ENCODE peak calls at places on chromosomes 13 and 19, in four cellular contexts. U, T, O and S are unnamed samples.

GRCh38 chr19:1161716-1162115 is 12.4 kb downstream of the SBNO2 start:
- DNase-seq in U (no peak), T (peak; percentile 32), O (no peak), S (no peak)

GRCh38 chr13:74966814-74967213 is 515.2 kb downstream of the TBC1D4 start:
- DNase-seq in U (no peak), T (no peak), O (no peak), S (peak; percentile 47)

GRCh38 chr13:29494520-29494919 is 101.0 kb downstream of the SLC7A1 start:
- DNase-seq in U (no peak), T (no peak), O (no peak), S (no peak)

GRCh38 chr13:23570099-23570926 is at the start of gene TNFRSF19:
- DNase-seq in U (no peak), T (peak; percentile 91), O (no peak), S (peak; percentile 91)

GRCh38 chr13:76816394-76816793 is 69.8 kb downstream of the KCTD12 start:
- DNase-seq in U (no peak), T (no peak), O (no peak), S (no peak)

GRCh38 chr19:56476671-56477428 is at the start of gene ZNF667:
- DNase-seq in U (no peak), T (peak; percentile 59), O (no peak), S (peak; percentile 52)

GRCh38 chr19:6769006-6769637 is 1.9 kb upstream of the SH2D3A start:
- DNase-seq in U (peak; percentile 62), T (peak; percentile 19), O (peak; percentile 56), S (peak; percentile 66)

GRCh38 chr19:32675720-32676185 is at the start of gene RGS9BP:
- DNase-seq in U (peak; percentile 66), T (peak; percentile 59), O (peak; percentile 78), S (peak; percentile 49)

GRCh38 chr13:41465215-41465907 is 8.0 kb downstream of the RGCC start:
- DNase-seq in U (no peak), T (peak; percentile 94), O (no peak), S (no peak)

GRCh38 chr13:52695856-52696255 is 43.2 kb downstream of the SUGT1 start:
- DNase-seq in U (no peak), T (peak; percentile 67), O (no peak), S (no peak)

GRCh38 chr13:50842711-50843255 is 709 bp downstream of the DLEU7 start:
- DNase-seq in U (peak; percentile 39), T (no peak), O (peak; percentile 67), S (peak; percentile 3)

GRCh38 chr13:91714726-91715334 is 316.4 kb downstream of the GPC5 start:
- DNase-seq in U (no peak), T (no peak), O (no peak), S (peak; percentile 64)

GRCh38 chr19:44346556-44346955 is 9.9 kb downstream of the ZNF112 start:
- DNase-seq in U (no peak), T (no peak), O (no peak), S (no peak)

GRCh38 chr19:40597329-40597838 is 3.8 kb upstream of the LTBP4 start:
- DNase-seq in U (no peak), T (no peak), O (no peak), S (no peak)

GRCh38 chr13:24187185-24187584 is 26.7 kb downstream of the SPATA13 start:
- DNase-seq in U (no peak), T (peak; percentile 64), O (no peak), S (peak; percentile 40)

GRCh38 chr19:52590728-52591127 is 20.6 kb downstream of the ZNF701 start:
- DNase-seq in U (no peak), T (no peak), O (no peak), S (peak; percentile 32)

GRCh38 chr19:43804443-43804842 is 2.2 kb upstream of the LYPD5 start:
- DNase-seq in U (no peak), T (no peak), O (no peak), S (no peak)

GRCh38 chr13:81726037-81726726 is 1385.3 kb upstream of the SPRY2 start:
- DNase-seq in U (no peak), T (no peak), O (no peak), S (no peak)

GRCh38 chr13:88526186-88526852 is 855.1 kb downstream of the SLITRK5 start:
- DNase-seq in U (no peak), T (no peak), O (no peak), S (peak; percentile 14)

GRCh38 chr13:80141114-80141849 is 199.6 kb downstream of the SPRY2 start:
- DNase-seq in U (no peak), T (peak; percentile 78), O (no peak), S (peak; percentile 51)

GRCh38 chr13:32986552-32986951 is 29.7 kb upstream of the KL start:
- DNase-seq in U (no peak), T (no peak), O (no peak), S (peak; percentile 8)

GRCh38 chr13:70386919-70387318 is 278.7 kb upstream of the KLHL1 start:
- DNase-seq in U (peak; percentile 42), T (no peak), O (no peak), S (no peak)

GRCh38 chr19:51807111-51807701 is 12.2 kb downstream of the FPR3 start:
- DNase-seq in U (peak; percentile 28), T (no peak), O (peak; percentile 42), S (peak; percentile 98)

GRCh38 chr19:46861691-46862503 is 1.1 kb downstream of the ARHGAP35 start:
- DNase-seq in U (no peak), T (no peak), O (no peak), S (peak; percentile 51)

GRCh38 chr19:44447864-44448674 is at the start of gene ZNF229:
- DNase-seq in U (peak; percentile 97), T (peak; percentile 94), O (peak; percentile 83), S (peak; percentile 98)

GRCh38 chr19:375395-376110 is 31.0 kb upstream of the MIER2 start:
- DNase-seq in U (no peak), T (no peak), O (no peak), S (no peak)

GRCh38 chr19:29872224-29872731 is 60.5 kb downstream of the CCNE1 start:
- DNase-seq in U (peak; percentile 69), T (no peak), O (peak; percentile 69), S (peak; percentile 61)

GRCh38 chr13:40580566-40581276 is 85.7 kb downstream of the FOXO1 start:
- DNase-seq in U (no peak), T (no peak), O (no peak), S (no peak)

GRCh38 chr19:42284066-42284501 is 15.0 kb downstream of the CIC start:
- DNase-seq in U (no peak), T (peak; percentile 71), O (no peak), S (peak; percentile 70)

GRCh38 chr13:33090755-33091454 is 74.7 kb downstream of the KL start:
- DNase-seq in U (no peak), T (no peak), O (no peak), S (no peak)

GRCh38 chr13:93230466-93230865 is 3.9 kb downstream of the GPC6 start:
- DNase-seq in U (no peak), T (peak; percentile 89), O (no peak), S (no peak)

GRCh38 chr13:78608254-78608704 is 4.9 kb upstream of the POU4F1 start:
- DNase-seq in U (no peak), T (no peak), O (no peak), S (peak; percentile 20)

GRCh38 chr13:110615322-110616102 is at the start of gene NAXD:
- DNase-seq in U (peak; percentile 94), T (peak; percentile 93), O (peak; percentile 91), S (peak; percentile 98)

GRCh38 chr19:48963371-48964204 is 1.5 kb upstream of the FTL start:
- DNase-seq in U (peak; percentile 90), T (peak; percentile 71), O (peak; percentile 88), S (peak; percentile 92)

GRCh38 chr13:96020155-96020575 is 33.0 kb downstream of the UGGT2 start:
- DNase-seq in U (peak; percentile 46), T (peak; percentile 67), O (no peak), S (peak; percentile 83)

GRCh38 chr13:24746618-24747247 is 17.2 kb upstream of the RNF17 start:
- DNase-seq in U (peak; percentile 72), T (no peak), O (peak; percentile 85), S (peak; percentile 61)

GRCh38 chr13:97262058-97262457 is 39.9 kb downstream of the MBNL2 start:
- DNase-seq in U (no peak), T (no peak), O (peak; percentile 39), S (no peak)
- H4K5ac ChIP-seq in U (no peak overlapping the region), T (peak overlapping the region; percentile 10), O (no peak overlapping the region), S (no peak overlapping the region)

GRCh38 chr19:4119763-4120162 is 4.2 kb downstream of the MAP2K2 start:
- DNase-seq in U (no peak), T (no peak), O (no peak), S (no peak)

GRCh38 chr19:4120933-4121612 is 2.8 kb downstream of the MAP2K2 start:
- DNase-seq in U (no peak), T (no peak), O (no peak), S (no peak)

GRCh38 chr19:4120531-4120930 is 3.4 kb downstream of the MAP2K2 start:
- DNase-seq in U (no peak), T (peak; percentile 63), O (no peak), S (no peak)

GRCh38 chr19:4122480-4122879 is 1.4 kb downstream of the MAP2K2 start:
- DNase-seq in U (no peak), T (no peak), O (no peak), S (no peak)

DNA sequence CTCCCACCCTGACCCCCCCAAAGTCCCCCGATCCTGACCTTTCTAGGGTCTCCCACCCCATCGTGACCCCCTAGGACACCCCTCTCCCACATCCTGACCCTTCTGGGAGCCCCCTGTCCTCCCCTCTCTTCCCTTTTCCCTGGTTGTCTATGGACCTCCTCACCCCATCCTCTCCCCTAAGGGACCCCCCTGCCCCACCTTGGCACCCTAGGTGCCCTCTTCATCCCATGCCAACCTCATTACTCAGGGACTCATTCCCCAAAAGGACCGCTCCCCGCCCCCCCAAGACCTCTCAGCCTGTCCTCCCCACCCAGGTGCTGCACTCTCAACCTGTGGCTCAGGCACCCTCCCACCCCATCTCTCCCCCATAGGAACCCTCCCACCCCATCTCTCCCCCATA is 2.1 kb downstream of the MAP2K2 start:
- DNase-seq in U (no peak), T (no peak), O (no peak), S (no peak)
- H4K5ac ChIP-seq in U (no peak overlapping the region), T (no peak overlapping the region), O (no peak overlapping the region), S (no peak overlapping the region)

GRCh38 chr13:31225180-31225579 is 25.4 kb downstream of the B3GLCT start:
- DNase-seq in U (no peak), T (no peak), O (no peak), S (no peak)

GRCh38 chr13:31223640-31224039 is 23.9 kb downstream of the B3GLCT start:
- DNase-seq in U (no peak), T (no peak), O (no peak), S (no peak)

GRCh38 chr13:31224174-31224669 is 24.4 kb downstream of the B3GLCT start:
- DNase-seq in U (no peak), T (no peak), O (no peak), S (no peak)

GRCh38 chr13:31223215-31223614 is 23.4 kb downstream of the B3GLCT start:
- DNase-seq in U (no peak), T (no peak), O (no peak), S (no peak)

GRCh38 chr13:31221057-31221456 is 21.3 kb downstream of the B3GLCT start:
- DNase-seq in U (no peak), T (no peak), O (no peak), S (no peak)
- H4K5ac ChIP-seq in U (no peak overlapping the region), T (no peak overlapping the region), O (no peak overlapping the region), S (no peak overlapping the region)

GRCh38 chr19:16627194-16627927 is 643 bp downstream of the MED26 start:
- DNase-seq in U (no peak), T (no peak), O (no peak), S (peak; percentile 34)
- H4K5ac ChIP-seq in U (no peak overlapping the region), T (no peak overlapping the region), O (no peak overlapping the region), S (no peak overlapping the region)